ENCODE peak calls at places on chromosomes 1 and 21, in six cellular contexts. E, Q, R, H, C and O are unnamed samples.

GRCh38 chr1:175146535-175147213 is 45.9 kb downstream of the KIAA0040 start:
- DNase-seq in Q (peak; percentile 64), E (peak; percentile 61), R (no peak), C (peak; percentile 67), H (peak; percentile 71), O (peak; percentile 43)

GRCh38 chr1:230495891-230496385 is 69.8 kb upstream of the PGBD5 start:
- DNase-seq in H (no peak), C (peak; percentile 94), Q (no peak), R (no peak), E (no peak), O (no peak)

GRCh38 chr1:201721131-201722049 is 107.6 kb upstream of the IPO9 start:
- DNase-seq in E (no peak), R (no peak), Q (peak; percentile 64), C (no peak), H (no peak), O (peak; percentile 61)

GRCh38 chr1:97925982-97926708 is 5.3 kb upstream of the DPYD start:
- DNase-seq in C (no peak), E (no peak), Q (no peak), H (no peak), R (no peak), O (no peak)

GRCh38 chr1:112436384-112437156 is 40.6 kb downstream of the CTTNBP2NL start:
- DNase-seq in H (no peak), E (no peak), R (no peak), Q (no peak), C (no peak), O (no peak)

GRCh38 chr1:213362598-213362997 is 311.6 kb downstream of the RPS6KC1 start:
- DNase-seq in C (no peak), Q (no peak), H (no peak), E (no peak), R (no peak), O (no peak)

GRCh38 chr1:109912214-109912861 is 1.7 kb downstream of the CSF1 start:
- DNase-seq in Q (no peak), R (no peak), C (no peak), H (no peak), E (no peak), O (peak; percentile 42)

GRCh38 chr1:207455183-207455754 is 1.1 kb downstream of the CR2 start:
- DNase-seq in R (no peak), C (no peak), H (no peak), E (no peak), Q (no peak), O (no peak)

GRCh38 chr1:12608311-12608957 is 9.6 kb downstream of the DHRS3 start:
- DNase-seq in R (no peak), H (no peak), Q (no peak), E (no peak), C (no peak), O (no peak)

GRCh38 chr1:81155131-81155530 is 645.6 kb upstream of the ADGRL2 start:
- DNase-seq in Q (no peak), H (no peak), C (no peak), R (peak; percentile 35), E (no peak), O (peak; percentile 61)

GRCh38 chr1:165527251-165527650 is 16.5 kb upstream of the LRRC52 start:
- DNase-seq in Q (no peak), R (no peak), C (no peak), E (no peak), H (no peak), O (no peak)

GRCh38 chr1:90713741-90714509 is 3.2 kb downstream of the BARHL2 start:
- DNase-seq in H (no peak), E (no peak), R (no peak), C (no peak), Q (no peak), O (no peak)

GRCh38 chr1:230915079-230915478 is 46.8 kb upstream of the C1orf198 start:
- DNase-seq in Q (no peak), C (no peak), E (no peak), R (peak; percentile 12), H (no peak), O (no peak)

GRCh38 chr1:231359113-231359512 is 21.0 kb downstream of the SPRTN start:
- DNase-seq in C (peak; percentile 42), R (no peak), E (no peak), H (no peak), Q (no peak), O (peak; percentile 95)

GRCh38 chr1:194533641-194534040 is 1347.2 kb upstream of the B3GALT2 start:
- DNase-seq in C (no peak), Q (no peak), H (no peak), E (no peak), R (peak; percentile 31), O (no peak)

GRCh38 chr1:203206116-203206687 is 19.7 kb upstream of the CHI3L1 start:
- DNase-seq in E (no peak), R (no peak), C (no peak), H (no peak), Q (no peak), O (no peak)

GRCh38 chr1:52190500-52191252 is 48.8 kb downstream of the ZFYVE9 start:
- DNase-seq in H (no peak), C (no peak), E (no peak), Q (no peak), R (no peak), O (no peak)

GRCh38 chr1:17335821-17336718 is 28.1 kb downstream of the PADI4 start:
- DNase-seq in E (peak; percentile 23), C (peak; percentile 69), R (no peak), H (peak; percentile 64), Q (no peak), O (peak; percentile 53)

GRCh38 chr1:163565171-163565570 is 243.4 kb downstream of the NUF2 start:
- DNase-seq in C (no peak), R (no peak), E (no peak), Q (no peak), H (no peak), O (no peak)

GRCh38 chr1:192524223-192524622 is 51.4 kb upstream of the RGS1 start:
- DNase-seq in Q (no peak), R (no peak), E (no peak), C (no peak), H (no peak), O (peak; percentile 39)

GRCh38 chr1:200912737-200913407 is 18.2 kb downstream of the INAVA start:
- DNase-seq in R (no peak), H (no peak), E (no peak), Q (no peak), C (no peak), O (no peak)

GRCh38 chr21:17783816-17784598 is 35.1 kb downstream of the C21orf91 start:
- DNase-seq in Q (no peak), R (no peak), H (no peak), E (no peak), C (no peak), O (no peak)

GRCh38 chr1:243473281-243474210 is 217.7 kb downstream of the SDCCAG8 start:
- DNase-seq in H (no peak), R (no peak), E (no peak), C (no peak), Q (no peak), O (peak; percentile 33)

GRCh38 chr1:24384251-24385090 is 29.1 kb downstream of the STPG1 start:
- DNase-seq in H (peak; percentile 58), Q (no peak), C (no peak), R (no peak), E (no peak), O (peak; percentile 64)

GRCh38 chr21:37503848-37504467 is 137.4 kb downstream of the DYRK1A start:
- DNase-seq in E (no peak), Q (no peak), H (no peak), R (no peak), C (no peak), O (peak; percentile 50)
- H3K4me3 ChIP-seq in E (no peak overlapping the region), Q (no peak overlapping the region), H (no peak overlapping the region), R (no peak overlapping the region), C (no peak overlapping the region), O (no peak overlapping the region)

GRCh38 chr1:88956003-88956402 is 36.4 kb downstream of the KYAT3 start:
- DNase-seq in R (no peak), E (no peak), C (no peak), Q (no peak), H (no peak), O (no peak)

GRCh38 chr1:88961647-88962275 is 30.7 kb downstream of the KYAT3 start:
- DNase-seq in E (no peak), R (no peak), H (no peak), Q (no peak), C (no peak), O (no peak)

DNA sequence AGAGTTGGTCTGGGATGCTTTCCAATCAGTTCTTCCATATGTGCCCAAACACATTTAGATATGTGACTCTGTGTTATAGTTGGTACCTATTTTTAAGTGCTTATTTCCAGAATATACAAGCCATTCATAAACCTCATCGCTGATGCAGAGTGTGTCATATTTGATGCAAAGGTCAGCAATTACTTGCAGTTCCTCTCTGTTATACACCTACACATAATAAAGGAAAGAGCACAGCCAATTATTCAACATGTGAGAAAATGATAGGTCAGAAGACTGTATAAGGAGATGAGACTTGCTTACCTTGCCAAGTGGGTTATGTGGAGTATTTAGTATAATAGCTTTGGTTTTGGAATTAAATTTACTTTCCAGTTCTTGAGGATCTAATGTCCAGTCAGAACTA is 31.3 kb downstream of the KYAT3 start:
- DNase-seq in E (no peak), Q (no peak), R (no peak), C (no peak), H (no peak), O (no peak)
- TF ChIP-seq CTCF in E (no peak), Q (no peak), R (no peak), C (no peak), H (no peak), O (no peak)

GRCh38 chr1:184392779-184393522 is 6.1 kb downstream of the C1orf21 start:
- DNase-seq in C (no peak), R (no peak), H (no peak), Q (no peak), E (no peak), O (no peak)

GRCh38 chr1:184388671-184389292 is 2.0 kb downstream of the C1orf21 start:
- DNase-seq in Q (no peak), R (no peak), E (no peak), H (no peak), C (no peak), O (no peak)

GRCh38 chr1:184389446-184389845 is 2.6 kb downstream of the C1orf21 start:
- DNase-seq in Q (no peak), E (no peak), C (no peak), R (no peak), H (no peak), O (no peak)

GRCh38 chr1:184387871-184388670 is 1.2 kb downstream of the C1orf21 start:
- DNase-seq in H (peak; percentile 38), Q (peak; percentile 45), R (peak; percentile 44), E (no peak), C (peak; percentile 34), O (peak; percentile 88)

GRCh38 chr1:184390889-184391288 is 4.1 kb downstream of the C1orf21 start:
- DNase-seq in R (no peak), Q (no peak), E (no peak), C (no peak), H (no peak), O (no peak)
- H3K4me3 ChIP-seq in R (no peak overlapping the region), Q (no peak overlapping the region), E (no peak overlapping the region), C (no peak overlapping the region), H (no peak overlapping the region), O (no peak overlapping the region)

GRCh38 chr1:247177755-247178154 is 5.9 kb upstream of the ZNF124 start:
- DNase-seq in E (no peak), Q (no peak), R (no peak), C (no peak), H (no peak), O (no peak)

GRCh38 chr1:247184254-247184653 is 12.4 kb upstream of the ZNF124 start:
- DNase-seq in Q (no peak), R (no peak), H (no peak), E (no peak), C (no peak), O (no peak)

GRCh38 chr1:247180581-247180980 is 8.8 kb upstream of the ZNF124 start:
- DNase-seq in R (no peak), H (no peak), Q (no peak), C (no peak), E (no peak), O (no peak)

GRCh38 chr1:247182994-247183393 is 11.2 kb upstream of the ZNF124 start:
- DNase-seq in C (no peak), R (no peak), H (no peak), E (no peak), Q (no peak), O (no peak)
- TF ChIP-seq CTCF in C (no peak), R (no peak), H (no peak), E (no peak), Q (no peak), O (no peak)